ENCODE peak calls at places on chromosomes 6 and 20, in seven cellular contexts. V, M, P, Y, F, K and R are unnamed samples.

GRCh38 chr6:119137194-119138072 is 59.0 kb upstream of the FAM184A start:
- DNase-seq in M (no peak), K (no peak), P (no peak), F (no peak), V (no peak), Y (no peak), R (no peak)

GRCh38 chr6:83590413-83590812 is 78.1 kb downstream of the PRSS35 start:
- DNase-seq in P (no peak), F (no peak), M (no peak), K (no peak), V (no peak), Y (no peak), R (no peak)

GRCh38 chr20:49483018-49483705 is 694 bp upstream of the KCNB1 start:
- DNase-seq in F (no peak), P (no peak), M (no peak), V (no peak), Y (no peak), K (peak; percentile 67), R (no peak)

GRCh38 chr6:113632220-113632864 is 224.8 kb upstream of the MARCKS start:
- DNase-seq in K (no peak), F (peak; percentile 41), Y (no peak), P (peak; percentile 35), V (no peak), M (no peak), R (no peak)

GRCh38 chr20:45860573-45861011 is 3.2 kb downstream of the ZSWIM3 start:
- DNase-seq in V (no peak), P (no peak), Y (no peak), K (no peak), F (no peak), M (no peak), R (no peak)

GRCh38 chr6:36671687-36672375 is 6.7 kb upstream of the CDKN1A start:
- DNase-seq in K (no peak), M (no peak), V (no peak), Y (no peak), F (no peak), P (no peak), R (no peak)

GRCh38 chr6:22668307-22668706 is 98.9 kb downstream of the HDGFL1 start:
- DNase-seq in K (no peak), V (no peak), Y (no peak), F (no peak), P (no peak), M (no peak), R (no peak)

GRCh38 chr6:105272783-105273182 is 93.0 kb upstream of the POPDC3 start:
- DNase-seq in K (no peak), Y (no peak), M (no peak), F (no peak), V (no peak), P (peak; percentile 45), R (no peak)

GRCh38 chr6:75505426-75505825 is 11.8 kb upstream of the FILIP1 start:
- DNase-seq in P (no peak), K (no peak), M (no peak), Y (no peak), V (no peak), F (no peak), R (no peak)

GRCh38 chr6:5994234-5994998 is 12.3 kb downstream of the NRN1 start:
- DNase-seq in F (no peak), V (no peak), P (no peak), M (no peak), K (peak; percentile 71), Y (no peak), R (no peak)

GRCh38 chr20:39800111-39800510 is 838.0 kb downstream of the DHX35 start:
- DNase-seq in Y (no peak), P (no peak), M (no peak), F (no peak), K (no peak), V (no peak), R (no peak)

GRCh38 chr20:63258826-63259225 is 4.6 kb upstream of the NKAIN4 start:
- DNase-seq in P (no peak), K (no peak), M (no peak), F (no peak), V (no peak), Y (no peak), R (no peak)

GRCh38 chr20:58011106-58011946 is 217.1 kb downstream of the ANKRD60 start:
- DNase-seq in Y (no peak), K (no peak), V (no peak), F (no peak), P (no peak), M (no peak), R (no peak)

GRCh38 chr6:116047173-116047933 is 13.3 kb downstream of the FRK start:
- DNase-seq in V (no peak), P (no peak), M (no peak), F (no peak), K (no peak), Y (no peak), R (no peak)

GRCh38 chr20:20549267-20549612 is 163.2 kb downstream of the RALGAPA2 start:
- DNase-seq in V (no peak), M (no peak), Y (no peak), K (no peak), P (peak; percentile 40), F (no peak), R (no peak)

GRCh38 chr20:16596991-16597390 is 23.7 kb upstream of the KIF16B start:
- DNase-seq in F (no peak), P (no peak), Y (no peak), M (no peak), V (no peak), K (no peak), R (no peak)

GRCh38 chr20:47487175-47487917 is 14.3 kb upstream of the NCOA3 start:
- DNase-seq in K (no peak), Y (no peak), M (no peak), V (peak; percentile 22), F (no peak), P (no peak), R (no peak)

GRCh38 chr6:42879372-42880239 is at the start of gene RPL7L1:
- DNase-seq in P (peak; percentile 80), M (peak; percentile 69), Y (peak; percentile 89), K (peak; percentile 85), F (peak; percentile 50), V (peak; percentile 79), R (peak; percentile 79)

GRCh38 chr6:167652042-167652700 is 174.5 kb upstream of the AFDN start:
- DNase-seq in M (no peak), Y (no peak), V (no peak), F (no peak), P (no peak), K (no peak), R (peak; percentile 3)

GRCh38 chr20:62952373-62953166 is at the start of gene SLC17A9:
- DNase-seq in K (peak; percentile 84), F (no peak), V (no peak), P (peak; percentile 29), Y (peak; percentile 83), M (no peak), R (no peak)

GRCh38 chr20:10877345-10877744 is 203.5 kb upstream of the JAG1 start:
- DNase-seq in F (no peak), P (no peak), Y (no peak), K (no peak), M (no peak), V (no peak), R (no peak)

GRCh38 chr20:45118028-45118427 is 3.1 kb upstream of the WFDC5 start:
- DNase-seq in M (no peak), F (no peak), Y (no peak), P (no peak), K (no peak), V (no peak), R (no peak)

GRCh38 chr20:9581509-9581908 is 67.1 kb downstream of the LAMP5 start:
- DNase-seq in Y (no peak), M (no peak), K (no peak), P (no peak), V (no peak), F (no peak), R (no peak)

GRCh38 chr6:89986650-89987074 is 92.4 kb downstream of the GJA10 start:
- DNase-seq in M (peak; percentile 47), K (no peak), V (no peak), P (no peak), F (no peak), Y (no peak), R (no peak)

DNA sequence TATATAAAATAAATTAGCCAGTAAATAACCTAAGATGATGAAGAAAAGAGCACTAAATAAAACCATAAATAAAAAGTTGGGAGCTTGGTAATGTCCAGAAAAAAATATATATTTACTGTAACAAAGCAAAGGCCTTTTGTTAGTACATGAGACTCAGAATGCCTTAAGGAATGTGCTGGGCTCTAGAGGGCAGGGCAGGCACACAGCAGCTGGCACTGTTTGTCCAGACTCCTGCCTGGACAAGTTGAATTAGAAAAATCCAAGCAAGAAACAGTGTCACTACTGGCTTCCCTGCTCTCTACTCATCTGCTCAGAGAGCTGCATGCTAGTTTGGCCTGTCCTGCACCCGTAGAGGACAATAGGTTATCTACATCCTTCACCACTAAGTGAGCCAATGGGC is 8.8 kb downstream of the DEFB129 start:
- DNase-seq in P (no peak), K (no peak), V (no peak), F (no peak), Y (no peak), M (no peak), R (no peak)
- TF ChIP-seq CTCF in P (no peak), K (no peak), V (no peak), F (no peak), Y (no peak), M (no peak), R (peak; percentile 28)

DNA sequence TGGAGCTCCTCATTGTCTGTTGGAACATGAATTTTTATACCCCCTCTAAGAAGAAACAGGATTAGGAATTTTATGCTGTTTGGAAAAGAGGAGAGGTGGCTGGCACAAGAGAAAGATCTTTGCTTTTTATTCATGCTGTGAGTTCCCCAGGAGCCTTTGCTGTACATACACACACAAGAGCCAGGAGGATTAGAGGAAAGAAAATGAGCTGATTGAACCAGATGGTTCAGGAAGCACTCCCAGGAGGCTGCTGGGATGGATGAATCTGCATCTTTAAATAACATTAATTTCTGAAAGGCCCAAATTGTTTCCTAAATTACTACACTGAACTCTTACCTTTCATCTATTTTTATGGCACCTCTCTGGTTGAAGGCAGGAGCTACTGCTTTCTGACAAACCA is 20.1 kb upstream of the TCP11 start:
- DNase-seq in M (no peak), F (no peak), Y (no peak), P (no peak), V (no peak), K (no peak), R (no peak)
- H3K27ac ChIP-seq in M (no peak overlapping the region), F (no peak overlapping the region), Y (no peak overlapping the region), P (no peak overlapping the region), V (no peak overlapping the region), K (no peak overlapping the region), R (no peak overlapping the region)

GRCh38 chr6:11912420-11912819 is 99.7 kb upstream of the HIVEP1 start:
- DNase-seq in P (no peak), M (no peak), K (no peak), Y (no peak), F (no peak), V (no peak), R (no peak)
- TF ChIP-seq CTCF in P (no peak), M (no peak), K (peak; percentile 17), Y (no peak), F (no peak), V (no peak), R (no peak)

GRCh38 chr6:33613794-33614166 is 7.3 kb upstream of the ITPR3 start:
- DNase-seq in Y (no peak), M (no peak), V (no peak), F (no peak), K (no peak), P (no peak), R (no peak)
- H3K27ac ChIP-seq in Y (peak overlapping the region; percentile 65), M (no peak overlapping the region), V (no peak overlapping the region), F (peak overlapping the region; percentile 65), K (no peak overlapping the region), P (no peak overlapping the region), R (no peak overlapping the region)